ENCODE peak calls at places on chromosome 21, in four cellular contexts. V, H, J and N are unnamed samples.

GRCh38 chr21:45471229-45472052 is 66.5 kb downstream of the COL18A1 start:
- DNase-seq in H (no peak), J (peak; percentile 81), V (peak; percentile 69), N (no peak)

GRCh38 chr21:46664316-46664995 is 29.0 kb downstream of the PRMT2 start:
- DNase-seq in V (no peak), H (no peak), J (no peak), N (no peak)

GRCh38 chr21:17612565-17613241 is at the start of gene BTG3:
- DNase-seq in H (peak; percentile 76), J (peak; percentile 37), V (peak; percentile 75), N (peak; percentile 71)

GRCh38 chr21:45450741-45451740 is 46.1 kb downstream of the COL18A1 start:
- DNase-seq in V (no peak), J (no peak), H (no peak), N (no peak)

GRCh38 chr21:35222541-35222941 is 173.4 kb upstream of the RUNX1 start:
- DNase-seq in V (no peak), H (no peak), J (no peak), N (no peak)

GRCh38 chr21:25929859-25930520 is 195.2 kb downstream of the GABPA start:
- DNase-seq in H (no peak), V (no peak), J (peak; percentile 11), N (no peak)

GRCh38 chr21:40568756-40569155 is 278.2 kb downstream of the DSCAM start:
- DNase-seq in J (no peak), V (no peak), H (no peak), N (no peak)

GRCh38 chr21:44456915-44457736 is 1.8 kb downstream of the LRRC3 start:
- DNase-seq in V (no peak), H (no peak), J (no peak), N (no peak)

GRCh38 chr21:45010860-45011259 is 63.5 kb upstream of the ADARB1 start:
- DNase-seq in V (no peak), H (no peak), J (no peak), N (no peak)

GRCh38 chr21:32386195-32386870 is 6.5 kb downstream of the URB1 start:
- DNase-seq in J (no peak), V (no peak), H (no peak), N (no peak)

GRCh38 chr21:34072145-34073031 is 990 bp upstream of the MRPS6 start:
- DNase-seq in V (peak; percentile 43), H (no peak), J (no peak), N (no peak)

GRCh38 chr21:34073749-34074282 is 438 bp downstream of the MRPS6 start:
- DNase-seq in V (no peak), J (no peak), H (peak; percentile 30), N (peak; percentile 16)

GRCh38 chr21:34071683-34072082 is 1.7 kb upstream of the MRPS6 start:
- DNase-seq in V (no peak), H (no peak), J (no peak), N (no peak)

GRCh38 chr21:34074283-34075098 is 1.1 kb downstream of the MRPS6 start:
- DNase-seq in H (peak; percentile 21), V (no peak), J (no peak), N (peak; percentile 8)

GRCh38 chr21:34073032-34073748 is at the start of the genes MRPS6 and SLC5A3:
- DNase-seq in H (peak; percentile 88), J (peak; percentile 81), V (peak; percentile 81), N (peak; percentile 75)
- TF ChIP-seq CTCF in H (no peak), J (no peak), V (no peak), N (peak; percentile 36)

GRCh38 chr21:15759469-15759868 is 29.7 kb downstream of the USP25 start:
- DNase-seq in V (no peak), H (no peak), J (no peak), N (no peak)
- TF ChIP-seq CTCF in V (no peak), H (no peak), J (no peak), N (no peak)

DNA sequence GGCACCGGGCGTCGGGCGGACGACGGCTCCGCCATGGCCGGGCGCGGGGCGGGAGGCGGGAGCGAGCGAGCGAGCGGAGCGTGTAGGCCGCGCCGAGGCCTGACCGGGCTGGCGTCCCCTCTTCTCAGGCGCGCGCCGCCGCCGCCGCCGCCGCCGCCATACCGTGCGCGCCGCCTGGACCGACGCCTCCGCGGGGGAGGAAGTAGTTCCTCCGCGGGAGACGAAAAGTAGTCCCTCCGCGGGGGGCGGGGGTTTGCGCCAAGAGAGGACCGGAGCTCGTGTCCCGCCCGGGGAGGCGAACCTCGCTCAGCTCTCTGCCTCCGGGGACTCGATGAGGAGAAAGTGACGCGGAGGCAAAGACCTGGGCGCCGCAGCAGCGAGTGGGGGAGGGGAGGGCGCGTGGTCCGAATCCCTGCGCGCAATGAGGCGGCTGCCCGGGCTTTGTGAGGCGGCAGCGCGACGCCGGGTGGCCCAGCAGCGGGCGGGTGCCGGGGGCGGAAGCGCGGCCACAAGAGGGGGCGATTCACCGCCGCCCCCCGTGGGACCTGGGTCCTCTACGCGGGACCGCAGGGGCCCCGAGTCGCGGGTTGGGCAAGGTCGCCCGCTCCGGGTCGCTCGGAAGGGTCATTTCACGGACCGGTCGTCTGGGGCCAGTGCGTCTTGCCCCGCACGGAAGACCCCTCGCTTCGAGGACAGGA is at the start of gene BRWD1:
- DNase-seq in V (peak; percentile 78), J (peak; percentile 67), H (peak; percentile 80), N (peak; percentile 78)
- TF ChIP-seq CTCF in V (no peak), J (peak; percentile 72), H (no peak), N (peak; percentile 49)

GRCh38 chr21:37658994-37659458 is 257.2 kb downstream of the KCNJ6 start:
- DNase-seq in V (peak; percentile 73), H (no peak), J (peak; percentile 87), N (no peak)
- TF ChIP-seq CTCF in V (peak; percentile 23), H (no peak), J (peak; percentile 56), N (no peak)

GRCh38 chr21:23725576-23725975 is 1881.7 kb downstream of the MRPL39 start:
- DNase-seq in H (no peak), J (no peak), V (no peak), N (no peak)
- TF ChIP-seq CTCF in H (no peak), J (no peak), V (no peak), N (no peak)

DNA sequence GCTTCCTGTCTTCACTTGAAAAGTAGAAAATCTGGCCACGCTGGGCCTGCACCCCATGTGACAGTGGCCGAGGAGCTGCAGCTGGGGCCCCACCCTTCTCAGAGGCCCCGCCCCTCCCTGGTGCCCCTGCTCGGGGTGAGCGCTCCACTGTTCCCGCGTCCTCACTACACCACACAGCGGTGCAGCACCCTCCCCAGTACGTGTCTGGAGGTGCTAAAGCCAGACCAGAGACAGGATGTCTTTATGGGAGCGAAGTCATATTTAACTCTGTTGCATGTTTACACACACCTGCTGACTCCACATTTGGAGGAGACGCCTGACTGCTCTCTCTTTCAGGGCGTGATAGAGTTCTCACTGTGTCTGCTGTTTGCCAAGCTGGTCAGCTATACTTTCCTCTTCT is 48.1 kb downstream of the SLC37A1 start:
- DNase-seq in H (no peak), V (no peak), J (no peak), N (no peak)
- TF ChIP-seq CTCF in H (no peak), V (no peak), J (no peak), N (no peak)